ENCODE peak calls at places on chromosomes 2 and 18, in nine cellular contexts. S is fibroblast of mammary gland, R is ovary, I is kidney tubule cell, G is DMS79, Z is GM20000, H is T-helper 17 cell, W is GM19239, U is GM04503. V is an unnamed sample.

GRCh38 chr18:21747764-21748693 is 7.4 kb downstream of the MIB1 start:
- DNase-seq in S (no peak), Z (no peak), R (no peak), I (no peak), W (no peak), U (no peak), G (no peak), H (no peak), V (no peak)

GRCh38 chr2:133718688-133719201 is 150.5 kb upstream of the NCKAP5 start:
- DNase-seq in I (peak), S (peak), Z (no peak), G (no peak), W (no peak), R (no peak), H (no peak), U (peak), V (no peak)

GRCh38 chr2:233466991-233467603 is 99.5 kb downstream of the USP40 start:
- DNase-seq in U (no peak), R (peak), S (no peak), H (no peak), W (no peak), Z (no peak), I (no peak), G (no peak), V (no peak)

GRCh38 chr2:202038471-202039277 is 5.0 kb downstream of the FZD7 start:
- DNase-seq in R (no peak), I (peak), H (no peak), S (peak), W (no peak), G (no peak), U (no peak), Z (no peak), V (no peak)

GRCh38 chr2:44349506-44349905 is 11.8 kb downstream of the PREPL start:
- DNase-seq in G (no peak), I (no peak), H (no peak), U (no peak), S (no peak), R (no peak), W (no peak), Z (no peak), V (no peak)

GRCh38 chr2:235498556-235499305 is 4.9 kb downstream of the AGAP1 start:
- DNase-seq in R (no peak), H (no peak), U (no peak), G (no peak), I (peak), Z (no peak), W (no peak), S (peak), V (no peak)

GRCh38 chr2:187383043-187383800 is 64.8 kb downstream of the CALCRL start:
- DNase-seq in W (no peak), H (no peak), S (no peak), U (no peak), G (no peak), Z (no peak), R (no peak), I (no peak), V (no peak)

GRCh38 chr2:153622285-153622684 is 143.7 kb upstream of the RPRM start:
- DNase-seq in H (no peak), R (no peak), G (no peak), S (no peak), Z (no peak), U (no peak), W (no peak), I (no peak), V (no peak)

GRCh38 chr2:200471324-200471848 is 38.5 kb downstream of the KCTD18 start:
- DNase-seq in G (no peak), R (no peak), U (no peak), Z (peak), W (peak), H (peak), S (peak), I (peak), V (peak)

GRCh38 chr2:179579744-179580143 is 281.7 kb downstream of the ZNF385B start:
- DNase-seq in S (no peak), Z (no peak), G (no peak), U (no peak), H (no peak), I (peak), R (no peak), W (no peak), V (no peak)

GRCh38 chr18:14919666-14920065 is 171.7 kb downstream of the ANKRD30B start:
- DNase-seq in R (no peak), Z (no peak), W (no peak), I (no peak), U (no peak), S (no peak), G (no peak), H (no peak), V (no peak)

GRCh38 chr2:127027715-127028114 is 79.2 kb downstream of the BIN1 start:
- DNase-seq in S (no peak), U (no peak), R (no peak), W (no peak), G (no peak), Z (no peak), I (no peak), H (no peak), V (no peak)

GRCh38 chr2:692349-692748 is 15.1 kb upstream of the TMEM18 start:
- DNase-seq in I (no peak), U (no peak), R (no peak), W (no peak), Z (no peak), H (no peak), G (no peak), S (no peak), V (no peak)

GRCh38 chr2:18378020-18378653 is 182.3 kb downstream of the RDH14 start:
- DNase-seq in U (no peak), I (peak), W (peak), H (no peak), S (peak), G (no peak), R (no peak), Z (peak), V (peak)

GRCh38 chr2:28398101-28398834 is 5.6 kb downstream of the FOSL2 start:
- DNase-seq in S (peak), I (peak), Z (no peak), R (peak), U (no peak), H (no peak), W (no peak), G (peak), V (no peak)

GRCh38 chr2:162333968-162334367 is 10.0 kb upstream of the GCA start:
- DNase-seq in S (peak), Z (no peak), G (no peak), I (peak), R (no peak), W (no peak), U (no peak), H (no peak), V (no peak)

GRCh38 chr2:109084341-109084740 is 44.7 kb upstream of the SH3RF3 start:
- DNase-seq in I (no peak), H (no peak), G (no peak), Z (no peak), U (no peak), R (no peak), S (no peak), W (no peak), V (no peak)

GRCh38 chr2:60118917-60119316 is 434.5 kb downstream of the BCL11A start:
- DNase-seq in U (no peak), R (no peak), H (no peak), I (no peak), S (no peak), Z (no peak), G (no peak), W (no peak), V (no peak)

GRCh38 chr2:238900511-238900910 is 52.6 kb downstream of the TWIST2 start:
- DNase-seq in H (no peak), W (no peak), U (no peak), I (no peak), S (peak), Z (no peak), R (peak), G (no peak), V (no peak)

GRCh38 chr18:35303610-35304009 is 13.6 kb upstream of the ZSCAN30 start:
- DNase-seq in Z (no peak), H (no peak), R (no peak), U (no peak), I (no peak), S (no peak), W (no peak), G (peak), V (no peak)

GRCh38 chr2:32009479-32010256 is 1.1 kb downstream of the MEMO1 start:
- DNase-seq in R (peak), I (peak), H (peak), W (peak), G (no peak), S (no peak), Z (peak), U (no peak), V (peak)

GRCh38 chr18:47549141-47549540 is 297.7 kb upstream of the SKOR2 start:
- DNase-seq in W (no peak), R (no peak), H (no peak), S (no peak), Z (no peak), G (no peak), I (no peak), U (no peak), V (no peak)

GRCh38 chr2:203811491-203812221 is 55.9 kb upstream of the CTLA4 start:
- DNase-seq in Z (no peak), G (no peak), R (no peak), I (peak), U (peak), S (peak), H (peak), W (no peak), V (no peak)

GRCh38 chr2:168573128-168573903 is 117.2 kb downstream of the CERS6 start:
- DNase-seq in W (no peak), R (no peak), G (no peak), S (peak), Z (no peak), U (peak), H (no peak), I (no peak), V (no peak)

GRCh38 chr2:10777111-10777841 is 35.3 kb downstream of the PDIA6 start:
- DNase-seq in W (no peak), G (no peak), S (no peak), I (no peak), H (no peak), R (no peak), U (no peak), Z (no peak), V (no peak)

GRCh38 chr18:23226930-23227728 is 91.8 kb downstream of the CABLES1 start:
- DNase-seq in U (peak), R (peak), G (no peak), I (peak), S (peak), H (no peak), Z (no peak), W (no peak), V (no peak)

GRCh38 chr2:47771211-47771610 is 11.7 kb upstream of the MSH6 start:
- DNase-seq in Z (no peak), H (no peak), R (no peak), I (peak), S (peak), G (no peak), U (peak), W (no peak), V (peak)

GRCh38 chr2:99602475-99602874 is 112.7 kb upstream of the REV1 start:
- DNase-seq in G (no peak), U (no peak), I (peak), H (no peak), R (no peak), S (peak), Z (no peak), W (no peak), V (no peak)

GRCh38 chr2:44560352-44560751 is 198.6 kb downstream of the CAMKMT start:
- DNase-seq in R (no peak), S (peak), Z (no peak), I (no peak), H (no peak), W (no peak), G (no peak), U (no peak), V (no peak)

GRCh38 chr2:160994141-160995002 is 165.9 kb upstream of the TANK start:
- DNase-seq in G (peak), S (peak), W (peak), R (peak), I (peak), Z (peak), H (peak), U (peak), V (peak)

GRCh38 chr2:55590810-55591440 is 26.5 kb downstream of the PPP4R3B start:
- DNase-seq in H (no peak), W (no peak), G (no peak), S (peak), U (peak), R (no peak), Z (peak), I (peak), V (no peak)

GRCh38 chr18:22110482-22110924 is 58.9 kb upstream of the GATA6 start:
- DNase-seq in I (no peak), H (no peak), U (no peak), R (no peak), S (no peak), G (no peak), W (no peak), Z (no peak), V (no peak)

GRCh38 chr2:168816369-168816768 is 13.9 kb downstream of the NOSTRIN start:
- DNase-seq in S (peak), H (no peak), Z (no peak), G (no peak), R (no peak), I (peak), U (peak), W (no peak), V (no peak)

GRCh38 chr2:3585239-3586109 is 9.4 kb upstream of the COLEC11 start:
- DNase-seq in U (no peak), S (peak), R (peak), Z (no peak), I (no peak), G (no peak), H (no peak), W (no peak), V (no peak)

GRCh38 chr2:218962859-218963492 is 3.5 kb downstream of the CDK5R2 start:
- DNase-seq in I (peak), U (no peak), R (peak), H (peak), S (peak), W (no peak), Z (peak), G (peak), V (peak)

GRCh38 chr2:69774984-69775982 is 33.3 kb downstream of the ANXA4 start:
- DNase-seq in G (no peak), W (no peak), S (no peak), I (no peak), R (no peak), U (no peak), H (no peak), Z (peak), V (peak)

V was measured in germinal center.